ENCODE peak calls at places on chromosomes 1 and 21, in seven cellular contexts. K is left lung; P is activated T-cell treated with anti-CD3 and anti-CD28 coated beads, Interleukin-2, amount 50 U/mL, for 48 hours; T is central memory CD4-positive, alpha-beta T cell; I is heart left ventricle; D is RPMI7951; X is stimulated activated CD4-positive, alpha-beta T cell treated with anti-CD3 and anti-CD28 coated beads, TNF-alpha, amount 100 ng/mL, for 4 hours. Z is an unnamed sample.

GRCh38 chr21:31282095-31282709 is 61.9 kb downstream of the TIAM1 start:
- DNase-seq in D (peak), K (no peak), P (no peak), T (no peak), I (peak), X (no peak), Z (no peak)

GRCh38 chr1:221729771-221730170 is 12.1 kb downstream of the DUSP10 start:
- DNase-seq in D (no peak), P (no peak), K (no peak), T (no peak), I (no peak), X (no peak), Z (no peak)

GRCh38 chr1:9717193-9718005 is 65.9 kb downstream of the PIK3CD start:
- DNase-seq in X (peak), D (no peak), P (peak), K (peak), T (peak), I (peak), Z (peak)

GRCh38 chr1:7755448-7755847 is 15.6 kb upstream of the VAMP3 start:
- DNase-seq in X (no peak), T (no peak), D (peak), I (no peak), K (no peak), P (no peak), Z (no peak)

GRCh38 chr1:15803380-15803779 is 4.1 kb downstream of the UQCRHL start:
- DNase-seq in T (no peak), P (peak), X (no peak), K (no peak), I (no peak), D (peak), Z (no peak)

GRCh38 chr1:112264553-112264952 is 131.5 kb upstream of the CTTNBP2NL start:
- DNase-seq in D (no peak), T (no peak), X (no peak), P (no peak), K (no peak), I (no peak), Z (no peak)

GRCh38 chr1:164914208-164914607 is 355.2 kb downstream of the PBX1 start:
- DNase-seq in K (no peak), I (no peak), P (no peak), T (no peak), X (no peak), D (peak), Z (no peak)

GRCh38 chr1:36172983-36173382 is 17.0 kb downstream of the MAP7D1 start:
- DNase-seq in T (no peak), P (no peak), I (no peak), X (no peak), D (peak), K (no peak), Z (no peak)

GRCh38 chr1:89069955-89070354 is 4.9 kb upstream of the GBP1 start:
- DNase-seq in D (peak), K (no peak), T (peak), I (no peak), X (no peak), P (no peak), Z (no peak)

GRCh38 chr1:89483757-89484077 is 40.9 kb upstream of the LRRC8B start:
- DNase-seq in X (no peak), K (no peak), I (no peak), D (no peak), T (no peak), P (no peak), Z (no peak)

GRCh38 chr1:246591504-246591903 is 25.2 kb downstream of the CNST start:
- DNase-seq in K (no peak), T (no peak), X (no peak), P (no peak), I (no peak), D (no peak), Z (no peak)

GRCh38 chr1:39959651-39960333 is 4.8 kb downstream of the MFSD2A start:
- DNase-seq in I (no peak), T (no peak), X (no peak), D (no peak), K (no peak), P (no peak), Z (peak)

GRCh38 chr21:45011911-45012660 is 62.3 kb upstream of the ADARB1 start:
- DNase-seq in T (no peak), D (peak), P (no peak), X (no peak), I (peak), K (peak), Z (peak)

Z was measured in lower lobe of right lung.